ENCODE peak calls at places on chromosome 15, in eight cellular contexts. K is HTR-8/SVneo, H is H4, T is astrocyte of the spinal cord, D is fibroblast of mammary gland, B is nephron progenitor cell, U is fibroblast of lung, M is left colon. I is an unnamed sample.

GRCh38 chr15:65292938-65293518 is 2.8 kb upstream of the RNU5A-1 start:
- DNase-seq in D (no peak), K (no peak), M (no peak), H (no peak), B (no peak), T (no peak), U (no peak), I (no peak)

GRCh38 chr15:86162172-86162591 is 82.5 kb downstream of the AGBL1 start:
- DNase-seq in K (no peak), H (no peak), U (no peak), B (no peak), M (no peak), D (no peak), T (no peak), I (no peak)

GRCh38 chr15:78102741-78103140 is 10.4 kb downstream of the SH2D7 start:
- DNase-seq in U (no peak), T (no peak), M (no peak), B (no peak), H (no peak), D (no peak), K (no peak), I (no peak)

GRCh38 chr15:77001966-77002365 is 7.0 kb downstream of the PSTPIP1 start:
- DNase-seq in T (no peak), K (no peak), M (no peak), D (no peak), B (no peak), H (no peak), U (no peak), I (no peak)

GRCh38 chr15:75840659-75841058 is 2.6 kb upstream of the UBE2Q2 start:
- DNase-seq in U (peak), D (peak), K (peak), M (no peak), H (peak), B (no peak), T (peak), I (no peak)

GRCh38 chr15:70348581-70349344 is 251.0 kb upstream of the TLE3 start:
- DNase-seq in K (no peak), B (no peak), M (no peak), T (no peak), D (peak), H (no peak), U (peak), I (peak)

GRCh38 chr15:91704343-91704742 is 149.2 kb upstream of the SLCO3A1 start:
- DNase-seq in T (no peak), H (no peak), D (no peak), U (no peak), M (peak), K (no peak), B (no peak), I (no peak)

GRCh38 chr15:50767332-50767861 is 1.9 kb upstream of the SPPL2A start:
- DNase-seq in T (no peak), K (no peak), M (peak), H (no peak), B (no peak), D (no peak), U (no peak), I (no peak)

GRCh38 chr15:56351362-56351761 is 13.9 kb upstream of the TEX9 start:
- DNase-seq in U (no peak), K (no peak), B (no peak), T (no peak), H (no peak), M (no peak), D (no peak), I (no peak)

GRCh38 chr15:95644476-95644875 is 686.0 kb upstream of the NR2F2 start:
- DNase-seq in M (no peak), H (no peak), K (no peak), U (peak), B (no peak), T (no peak), D (peak), I (no peak)

GRCh38 chr15:65655026-65655425 is 33.3 kb downstream of the SLC24A1 start:
- DNase-seq in M (no peak), B (no peak), U (no peak), T (peak), K (no peak), H (peak), D (peak), I (peak)

GRCh38 chr15:93997071-93997658 is 234.2 kb upstream of the MCTP2 start:
- DNase-seq in B (no peak), K (peak), U (peak), M (no peak), T (peak), H (peak), D (peak), I (peak)

GRCh38 chr15:77798847-77799246 is 166.1 kb upstream of the LINGO1 start:
- DNase-seq in U (no peak), B (no peak), D (no peak), T (no peak), M (no peak), H (no peak), K (no peak), I (no peak)

GRCh38 chr15:43941555-43941954 is 114.8 kb downstream of the WDR76 start:
- DNase-seq in T (no peak), U (no peak), B (no peak), H (no peak), D (no peak), K (no peak), M (peak), I (no peak)

GRCh38 chr15:59764775-59765174 is 75.7 kb upstream of the BNIP2 start:
- DNase-seq in H (no peak), T (no peak), U (no peak), B (no peak), D (no peak), M (no peak), K (no peak), I (no peak)

GRCh38 chr15:65101891-65102708 is 12.9 kb downstream of the UBAP1L start:
- DNase-seq in U (no peak), B (no peak), T (no peak), M (no peak), D (no peak), H (no peak), K (no peak), I (no peak)

I was measured in Calu3.